ENCODE peak calls at places on chromosomes 5 and 9, in seven cellular contexts. I, T, G, V, J, Q and D are unnamed samples.
A peak's percentile ranks its signal among the peaks of the same experiment; 100 is the strongest.

GRCh38 chr9:83334320-83334719 is 203.9 kb downstream of the FRMD3 start:
- DNase-seq in I (peak; percentile 42), T (peak; percentile 53), G (peak; percentile 88), V (peak; percentile 64), J (peak; percentile 11), Q (peak; percentile 46), D (peak; percentile 17)

GRCh38 chr9:115373000-115373709 is 255.2 kb upstream of the TNC start:
- DNase-seq in I (peak; percentile 96), T (no peak), G (no peak), V (peak; percentile 35), J (peak; percentile 16), Q (no peak), D (no peak)

GRCh38 chr5:98635631-98636030 is 137.8 kb upstream of the RGMB start:
- DNase-seq in I (no peak), T (no peak), G (no peak), V (no peak), J (no peak), Q (no peak), D (no peak)

GRCh38 chr5:61613679-61614078 is 281.6 kb downstream of the ZSWIM6 start:
- DNase-seq in I (no peak), T (no peak), G (no peak), V (no peak), J (no peak), Q (no peak), D (no peak)

GRCh38 chr9:63859475-63860215 is 1425.4 kb downstream of the FOXD4L5 start:
- DNase-seq in I (peak; percentile 45), T (peak; percentile 86), G (no peak), V (peak; percentile 49), J (no peak), Q (peak; percentile 58), D (peak; percentile 24)

GRCh38 chr5:57036621-57037160 is 84.8 kb upstream of the MIER3 start:
- DNase-seq in I (no peak), T (no peak), G (no peak), V (no peak), J (no peak), Q (no peak), D (no peak)

GRCh38 chr5:147481857-147482256 is 28.0 kb downstream of the DPYSL3 start:
- DNase-seq in I (no peak), T (no peak), G (no peak), V (no peak), J (peak; percentile 40), Q (no peak), D (no peak)

GRCh38 chr5:120765189-120765588 is 301.1 kb downstream of the PRR16 start:
- DNase-seq in I (no peak), T (no peak), G (no peak), V (no peak), J (no peak), Q (no peak), D (no peak)

GRCh38 chr5:6604341-6604740 is 28.5 kb downstream of the NSUN2 start:
- DNase-seq in I (no peak), T (no peak), G (no peak), V (no peak), J (no peak), Q (no peak), D (no peak)

GRCh38 chr9:34171753-34172535 is 6.9 kb upstream of the UBAP1 start:
- DNase-seq in I (no peak), T (no peak), G (no peak), V (no peak), J (no peak), Q (no peak), D (no peak)

GRCh38 chr9:89806371-89807100 is 201.7 kb downstream of the GADD45G start:
- DNase-seq in I (no peak), T (no peak), G (no peak), V (no peak), J (no peak), Q (no peak), D (no peak)

GRCh38 chr5:156841737-156842136 is 8.4 kb upstream of the PPP1R2B start:
- DNase-seq in I (no peak), T (no peak), G (no peak), V (no peak), J (no peak), Q (no peak), D (no peak)

GRCh38 chr9:104608336-104608735 is 2.9 kb upstream of the OR13C2 start:
- DNase-seq in I (no peak), T (no peak), G (no peak), V (no peak), J (no peak), Q (no peak), D (peak; percentile 30)

GRCh38 chr5:123700624-123701023 is 188.6 kb downstream of the CSNK1G3 start:
- DNase-seq in I (peak; percentile 32), T (no peak), G (no peak), V (no peak), J (no peak), Q (no peak), D (peak; percentile 41)

GRCh38 chr5:58946232-58946631 is 363.4 kb downstream of the RAB3C start:
- DNase-seq in I (no peak), T (no peak), G (no peak), V (no peak), J (no peak), Q (no peak), D (no peak)

GRCh38 chr9:134728021-134728795 is 86.6 kb downstream of the COL5A1 start:
- DNase-seq in I (no peak), T (no peak), G (no peak), V (no peak), J (no peak), Q (no peak), D (no peak)

GRCh38 chr9:93501406-93501805 is 48.0 kb upstream of the FAM120AOS start:
- DNase-seq in I (no peak), T (no peak), G (no peak), V (no peak), J (no peak), Q (no peak), D (no peak)

GRCh38 chr5:69512740-69513260 is 20.2 kb downstream of the OCLN start:
- DNase-seq in I (no peak), T (no peak), G (no peak), V (no peak), J (no peak), Q (no peak), D (no peak)

GRCh38 chr9:132694144-132694543 is 23.9 kb downstream of the GTF3C4 start:
- DNase-seq in I (no peak), T (no peak), G (peak; percentile 48), V (no peak), J (no peak), Q (no peak), D (peak; percentile 73)

GRCh38 chr5:73486119-73486899 is 11.9 kb upstream of the BTF3 start:
- DNase-seq in I (no peak), T (no peak), G (peak; percentile 55), V (no peak), J (no peak), Q (no peak), D (no peak)

GRCh38 chr9:131287366-131287765 is 2.2 kb upstream of the PLPP7 start:
- DNase-seq in I (no peak), T (no peak), G (peak; percentile 36), V (no peak), J (no peak), Q (no peak), D (no peak)

GRCh38 chr9:109721021-109721420 is 59.0 kb upstream of the PALM2AKAP2 start:
- DNase-seq in I (no peak), T (no peak), G (no peak), V (no peak), J (no peak), Q (no peak), D (no peak)

GRCh38 chr5:103059525-103059924 is 60.4 kb downstream of the GIN1 start:
- DNase-seq in I (no peak), T (no peak), G (no peak), V (no peak), J (no peak), Q (no peak), D (no peak)

GRCh38 chr5:103066346-103066745 is 53.6 kb downstream of the GIN1 start:
- DNase-seq in I (no peak), T (no peak), G (no peak), V (no peak), J (no peak), Q (no peak), D (no peak)

GRCh38 chr5:103057208-103058130 is 62.5 kb downstream of the GIN1 start:
- DNase-seq in I (no peak), T (no peak), G (no peak), V (no peak), J (no peak), Q (no peak), D (no peak)

GRCh38 chr5:103060414-103060954 is 59.5 kb downstream of the GIN1 start:
- DNase-seq in I (no peak), T (no peak), G (no peak), V (no peak), J (no peak), Q (no peak), D (no peak)
- TF ChIP-seq JUND in I (no peak), T (no peak), G (no peak), V (no peak), J (no peak), Q (no peak), D (no peak)

GRCh38 chr5:100827481-100827889 is 75.6 kb downstream of the ST8SIA4 start:
- DNase-seq in I (no peak), T (no peak), G (no peak), V (no peak), J (no peak), Q (no peak), D (no peak)
- TF ChIP-seq JUND in I (no peak), T (no peak), G (no peak), V (no peak), J (no peak), Q (no peak), D (no peak)

GRCh38 chr5:1298067-1298551 is 3.2 kb upstream of the TERT start:
- DNase-seq in I (no peak), T (no peak), G (no peak), V (no peak), J (no peak), Q (no peak), D (no peak)
- TF ChIP-seq JUND in I (no peak), T (no peak), G (no peak), V (no peak), J (no peak), Q (no peak), D (no peak)

GRCh38 chr9:127186799-127187198 is 64.4 kb upstream of the ANGPTL2 start:
- DNase-seq in I (no peak), T (no peak), G (no peak), V (no peak), J (no peak), Q (no peak), D (no peak)

GRCh38 chr9:127189628-127190027 is 67.2 kb upstream of the ANGPTL2 start:
- DNase-seq in I (no peak), T (no peak), G (no peak), V (no peak), J (no peak), Q (no peak), D (no peak)

GRCh38 chr9:127185931-127186781 is 63.7 kb upstream of the ANGPTL2 start:
- DNase-seq in I (no peak), T (peak; percentile 44), G (no peak), V (peak; percentile 20), J (no peak), Q (no peak), D (no peak)

GRCh38 chr9:127187231-127187956 is 65.0 kb upstream of the ANGPTL2 start:
- DNase-seq in I (peak; percentile 48), T (no peak), G (no peak), V (peak; percentile 69), J (no peak), Q (peak; percentile 79), D (no peak)

DNA sequence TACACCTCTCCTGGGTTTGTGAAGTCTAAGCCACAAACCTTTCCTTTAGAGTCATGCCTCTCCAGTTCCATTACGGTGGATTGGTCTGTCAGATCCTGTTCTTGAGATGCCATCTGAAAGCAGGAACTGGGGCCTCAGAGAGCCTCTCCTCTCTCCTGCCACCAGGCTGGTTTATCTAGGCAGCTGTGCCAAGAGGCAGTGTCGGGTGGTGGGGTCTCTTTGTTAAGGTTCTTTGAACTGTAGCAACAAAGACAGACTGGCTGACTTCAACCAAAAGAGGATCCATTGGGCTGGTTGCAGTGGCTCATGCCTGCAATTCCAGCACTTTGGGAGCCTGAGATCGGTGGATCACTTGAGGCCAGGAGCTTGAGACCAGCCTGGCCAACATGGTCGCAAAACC is 66.0 kb upstream of the ANGPTL2 start:
- DNase-seq in I (no peak), T (no peak), G (no peak), V (no peak), J (no peak), Q (no peak), D (no peak)
- TF ChIP-seq JUND in I (no peak), T (no peak), G (no peak), V (no peak), J (no peak), Q (no peak), D (no peak)